ENCODE peak calls at places on chromosomes 6 and 20, in nine cellular contexts. A, D, U, R, E, V, C, P and Q are unnamed samples.

GRCh38 chr6:113433506-113433991 is 423.6 kb upstream of the MARCKS start:
- DNase-seq in U (no peak), P (peak), A (peak), D (no peak), R (peak), E (no peak), V (peak), C (peak), Q (no peak)

GRCh38 chr6:56529594-56530191 is 113.0 kb downstream of the DST start:
- DNase-seq in A (no peak), R (no peak), U (no peak), P (no peak), D (no peak), C (no peak), V (peak), E (no peak), Q (no peak)

GRCh38 chr6:30463651-30464618 is 25.4 kb upstream of the HLA-E start:
- DNase-seq in V (peak), C (no peak), P (peak), A (peak), R (no peak), E (no peak), U (no peak), D (no peak), Q (no peak)

GRCh38 chr20:62665826-62666735 is 23.8 kb downstream of the SLCO4A1 start:
- DNase-seq in U (no peak), D (no peak), R (no peak), E (no peak), V (no peak), A (no peak), P (no peak), C (no peak), Q (no peak)

GRCh38 chr20:44176833-44177533 is 10.0 kb downstream of the JPH2 start:
- DNase-seq in C (no peak), A (no peak), E (no peak), R (peak), U (no peak), V (no peak), D (no peak), P (no peak), Q (no peak)

GRCh38 chr20:60147004-60147403 is 188.8 kb downstream of the CDH26 start:
- DNase-seq in E (no peak), D (no peak), C (no peak), R (no peak), A (no peak), P (no peak), U (no peak), V (no peak), Q (no peak)

GRCh38 chr6:159134701-159135364 is 34.4 kb upstream of the FNDC1 start:
- DNase-seq in A (no peak), D (peak), P (peak), E (peak), C (no peak), U (peak), R (no peak), V (peak), Q (no peak)

GRCh38 chr20:12207875-12208274 is 290.2 kb downstream of the BTBD3 start:
- DNase-seq in U (peak), R (no peak), E (peak), V (peak), P (peak), D (peak), A (no peak), C (no peak), Q (no peak)

GRCh38 chr6:33742837-33743236 is 3.9 kb downstream of the IP6K3 start:
- DNase-seq in C (no peak), P (no peak), R (no peak), A (no peak), V (no peak), E (no peak), D (no peak), U (peak), Q (no peak)

GRCh38 chr6:109690373-109690739 is 646 bp downstream of the AK9 start:
- DNase-seq in C (peak), A (peak), U (peak), V (no peak), R (no peak), P (peak), E (peak), D (peak), Q (peak)

GRCh38 chr6:109690740-109691687 is at the start of the genes AK9 and FIG4:
- DNase-seq in U (peak), R (peak), C (peak), E (peak), V (peak), A (peak), D (peak), P (peak), Q (peak)

GRCh38 chr6:109696355-109696754 is 5.3 kb downstream of the FIG4 start:
- DNase-seq in V (no peak), U (no peak), A (no peak), C (no peak), P (no peak), R (no peak), D (no peak), E (no peak), Q (no peak)

GRCh38 chr6:109693128-109693527 is 2.0 kb downstream of the FIG4 start:
- DNase-seq in P (peak), U (no peak), V (no peak), E (no peak), D (no peak), A (no peak), C (no peak), R (no peak), Q (no peak)

GRCh38 chr6:109695468-109695867 is 4.4 kb downstream of the FIG4 start:
- DNase-seq in V (no peak), U (no peak), R (no peak), P (no peak), E (peak), C (no peak), A (no peak), D (no peak), Q (no peak)
- TF ChIP-seq CTCF in V (no peak), U (no peak), R (no peak), P (no peak), E (no peak), C (no peak), A (no peak), D (no peak), Q (peak)

DNA sequence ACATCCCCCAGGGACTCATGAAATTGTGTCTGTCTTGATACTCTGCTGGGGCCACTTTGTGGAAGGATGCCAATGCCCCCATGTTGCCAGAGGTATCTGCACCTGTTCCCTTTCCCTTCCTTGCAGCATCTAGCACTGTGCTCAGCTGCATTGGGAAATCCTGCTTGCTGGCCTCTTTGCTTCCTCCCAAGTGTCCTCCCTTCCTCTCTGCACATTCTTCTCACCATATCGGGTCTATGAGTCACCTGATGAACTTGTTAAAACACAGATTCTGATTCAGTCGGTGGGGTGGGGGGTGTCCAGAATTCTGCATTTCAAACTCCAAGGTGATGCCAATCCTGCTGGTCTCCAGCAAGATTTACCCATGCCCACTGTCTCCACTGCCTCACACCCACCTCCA is 467.8 kb downstream of the PTPRT start:
- DNase-seq in A (no peak), D (no peak), C (no peak), E (no peak), P (no peak), V (no peak), R (no peak), U (no peak), Q (no peak)
- TF ChIP-seq CTCF in A (no peak), D (no peak), C (no peak), E (no peak), P (no peak), V (no peak), R (no peak), U (no peak), Q (no peak)

GRCh38 chr6:76677017-76677416 is 604.6 kb upstream of the IMPG1 start:
- DNase-seq in C (no peak), E (no peak), P (no peak), A (no peak), U (no peak), D (no peak), V (no peak), R (no peak), Q (no peak)

GRCh38 chr6:76683985-76684384 is 611.5 kb upstream of the IMPG1 start:
- DNase-seq in U (no peak), V (no peak), R (no peak), E (no peak), A (no peak), C (no peak), D (no peak), P (no peak), Q (no peak)

GRCh38 chr6:76684881-76685280 is 612.4 kb upstream of the IMPG1 start:
- DNase-seq in E (no peak), C (no peak), V (no peak), A (no peak), P (no peak), U (no peak), R (no peak), D (no peak), Q (no peak)

GRCh38 chr6:76681781-76682180 is 609.3 kb upstream of the IMPG1 start:
- DNase-seq in V (no peak), E (no peak), U (no peak), C (no peak), P (no peak), A (no peak), D (no peak), R (no peak), Q (no peak)

GRCh38 chr6:76682842-76683241 is 610.4 kb upstream of the IMPG1 start:
- DNase-seq in U (no peak), R (no peak), D (no peak), A (no peak), P (no peak), C (no peak), E (no peak), V (no peak), Q (no peak)
- TF ChIP-seq CTCF in U (peak), R (no peak), D (peak), A (peak), P (no peak), C (no peak), E (peak), V (peak), Q (peak)

DNA sequence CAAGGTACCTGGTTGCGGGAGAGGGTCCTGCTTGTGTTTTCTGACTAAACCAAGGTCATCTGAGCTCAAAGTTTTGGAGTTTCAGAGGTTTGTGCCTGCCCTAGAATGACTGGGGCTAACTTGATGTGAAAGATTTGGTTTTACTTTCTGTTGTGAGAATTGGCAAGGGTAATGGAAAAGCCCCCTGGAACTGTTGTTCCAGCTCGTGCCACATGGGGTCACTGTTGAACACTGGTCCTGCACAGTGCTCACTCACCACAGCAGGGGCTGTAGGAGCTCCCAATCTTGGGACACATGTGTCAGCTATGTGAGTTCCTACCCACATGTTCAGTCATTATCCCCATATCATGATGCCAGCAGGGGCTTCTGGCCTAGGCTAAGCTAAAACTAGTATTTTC is 6.5 kb downstream of the TGM6 start:
- DNase-seq in U (peak), D (no peak), C (peak), V (no peak), A (no peak), R (no peak), E (peak), P (peak), Q (no peak)
- TF ChIP-seq CTCF in U (peak), D (peak), C (no peak), V (peak), A (peak), R (peak), E (peak), P (peak), Q (peak)